ENCODE peak calls at places on chromosomes 3 and 15, in nine cellular contexts. M, C, O, E, L, R, A, Z and J are unnamed samples.

GRCh38 chr3:19474169-19474568 is 325.9 kb downstream of the KCNH8 start:
- DNase-seq in R (no peak), E (no peak), A (no peak), Z (no peak), C (no peak), M (no peak), L (no peak), O (no peak), J (no peak)

GRCh38 chr3:149388001-149388435 is 10.6 kb upstream of the TM4SF1 start:
- DNase-seq in O (no peak), E (no peak), L (peak; percentile 94), R (no peak), A (no peak), M (no peak), Z (no peak), C (no peak), J (no peak)

GRCh38 chr15:83053151-83053550 is 13.9 kb downstream of the BTBD1 start:
- DNase-seq in E (no peak), R (no peak), L (peak; percentile 68), M (no peak), A (no peak), Z (no peak), O (no peak), C (no peak), J (no peak)

GRCh38 chr3:115571413-115571812 is 51.9 kb upstream of the GAP43 start:
- DNase-seq in A (no peak), O (no peak), C (no peak), E (no peak), L (no peak), Z (no peak), R (no peak), M (no peak), J (no peak)

GRCh38 chr3:182735672-182736071 is 57.6 kb upstream of the ATP11B start:
- DNase-seq in C (no peak), L (no peak), Z (no peak), R (no peak), M (no peak), O (no peak), E (no peak), A (no peak), J (no peak)

GRCh38 chr3:14497321-14497720 is 42.8 kb downstream of the GRIP2 start:
- DNase-seq in A (no peak), L (no peak), E (no peak), R (peak; percentile 81), M (no peak), C (no peak), Z (no peak), O (peak; percentile 5), J (no peak)

GRCh38 chr3:20652249-20652648 is 466.2 kb upstream of the SGO1 start:
- DNase-seq in M (no peak), Z (no peak), R (no peak), E (no peak), O (no peak), L (no peak), A (no peak), C (no peak), J (no peak)

GRCh38 chr15:75693501-75694240 is 19.0 kb downstream of the CSPG4 start:
- DNase-seq in O (peak; percentile 37), M (no peak), A (no peak), E (no peak), L (peak; percentile 74), Z (no peak), R (no peak), C (no peak), J (no peak)

GRCh38 chr3:196141866-196142673 is 60.2 kb upstream of the TFRC start:
- DNase-seq in R (peak; percentile 53), O (no peak), L (no peak), Z (no peak), A (no peak), C (no peak), M (no peak), E (no peak), J (no peak)

GRCh38 chr3:122858373-122858772 is 63.5 kb downstream of the SLC49A4 start:
- DNase-seq in A (peak; percentile 15), Z (no peak), M (no peak), O (no peak), L (peak; percentile 63), C (no peak), R (no peak), E (no peak), J (no peak)

GRCh38 chr3:151037746-151038145 is 47.7 kb upstream of the MED12L start:
- DNase-seq in C (no peak), O (peak; percentile 70), R (no peak), M (no peak), E (no peak), Z (peak; percentile 6), L (peak; percentile 97), A (no peak), J (no peak)

GRCh38 chr15:76274226-76274625 is 37.0 kb downstream of the ETFA start:
- DNase-seq in A (no peak), O (no peak), L (peak; percentile 62), C (no peak), R (no peak), Z (no peak), M (no peak), E (no peak), J (no peak)

GRCh38 chr3:38031022-38031994 is 1.9 kb upstream of the PLCD1 start:
- DNase-seq in M (peak; percentile 80), Z (no peak), A (no peak), O (peak; percentile 63), C (no peak), E (no peak), L (peak; percentile 28), R (peak; percentile 56), J (no peak)

GRCh38 chr3:141489184-141489583 is 2.4 kb downstream of the RASA2 start:
- DNase-seq in R (no peak), Z (no peak), O (no peak), M (no peak), L (no peak), E (no peak), A (peak; percentile 66), C (no peak), J (no peak)
- H3K4me3 ChIP-seq in R (peak overlapping the region; percentile 85), Z (no peak overlapping the region), O (no peak overlapping the region), M (no peak overlapping the region), L (no peak overlapping the region), E (peak overlapping the region; percentile 59), A (no peak overlapping the region), C (no peak overlapping the region), J (no peak overlapping the region)

GRCh38 chr15:54127574-54127973 is 149.3 kb downstream of the UNC13C start:
- DNase-seq in R (no peak), A (no peak), O (no peak), E (no peak), Z (no peak), C (no peak), L (no peak), M (no peak), J (no peak)
- TF ChIP-seq CTCF in R (no peak), A (no peak), O (no peak), E (no peak), Z (no peak), C (no peak), L (no peak), M (no peak), J (no peak)

DNA sequence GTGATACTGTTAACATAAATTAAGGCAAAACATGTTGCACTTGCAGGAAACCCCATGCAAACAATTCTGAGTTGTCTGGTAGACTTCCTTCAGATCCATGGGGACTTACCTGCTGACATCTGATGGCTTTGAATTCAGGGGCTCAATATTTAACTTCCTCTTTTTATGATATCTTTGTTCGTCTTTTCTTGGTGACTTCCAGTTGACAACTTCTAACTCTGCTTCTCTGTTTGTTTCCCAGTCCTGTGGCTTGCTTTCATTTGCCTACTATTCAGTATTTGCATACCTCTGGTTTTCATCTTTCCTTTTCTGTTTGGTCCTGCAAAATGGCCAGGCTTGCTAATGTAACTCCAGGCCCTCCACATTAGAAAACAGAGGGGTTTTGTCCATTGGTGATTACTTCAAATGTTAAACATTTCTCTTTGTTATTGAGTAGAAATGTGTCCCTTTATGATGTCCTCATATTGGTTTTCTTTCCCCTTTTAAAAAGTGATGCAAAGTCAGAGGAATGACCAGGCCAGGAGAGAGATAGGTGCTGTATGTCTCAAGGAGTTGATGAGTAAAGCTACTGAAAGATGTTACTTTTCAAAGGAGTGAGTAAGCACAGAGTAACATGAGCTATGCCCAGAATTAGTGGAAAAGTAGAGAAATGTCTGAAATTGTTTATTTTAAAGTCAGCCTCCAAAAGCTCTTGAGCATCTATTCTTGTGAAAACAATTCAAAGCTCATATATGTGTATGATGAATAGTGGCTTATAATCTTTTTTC is 335.9 kb downstream of the LPP start:
- DNase-seq in Z (no peak), A (peak; percentile 13), M (no peak), O (no peak), C (no peak), E (no peak), R (no peak), L (peak; percentile 83), J (peak; percentile 1)
- H3K4me3 ChIP-seq in Z (no peak overlapping the region), A (no peak overlapping the region), M (no peak overlapping the region), O (no peak overlapping the region), C (no peak overlapping the region), E (no peak overlapping the region), R (no peak overlapping the region), L (no peak overlapping the region), J (no peak overlapping the region)

GRCh38 chr3:24713516-24713915 is 218.9 kb upstream of the THRB start:
- DNase-seq in O (no peak), L (no peak), R (no peak), Z (no peak), E (no peak), C (no peak), A (no peak), M (no peak), J (no peak)

GRCh38 chr3:24715171-24715792 is 220.6 kb upstream of the THRB start:
- DNase-seq in C (no peak), Z (no peak), E (no peak), O (no peak), M (no peak), L (no peak), A (no peak), R (no peak), J (no peak)

GRCh38 chr3:24704496-24704895 is 209.8 kb upstream of the THRB start:
- DNase-seq in E (no peak), M (no peak), R (no peak), A (no peak), O (no peak), C (no peak), L (peak; percentile 54), Z (no peak), J (no peak)

GRCh38 chr3:24709921-24710320 is 215.3 kb upstream of the THRB start:
- DNase-seq in Z (peak; percentile 9), A (no peak), L (no peak), O (no peak), M (no peak), C (no peak), E (no peak), R (no peak), J (no peak)
- TF ChIP-seq CTCF in Z (no peak), A (no peak), L (no peak), O (no peak), M (no peak), C (no peak), E (no peak), R (no peak), J (no peak)

GRCh38 chr15:48176097-48176496 is 2.0 kb downstream of the MYEF2 start:
- DNase-seq in Z (no peak), C (no peak), M (no peak), R (no peak), A (no peak), E (no peak), O (no peak), L (no peak), J (no peak)
- H3K4me3 ChIP-seq in Z (no peak overlapping the region), C (no peak overlapping the region), M (peak overlapping the region; percentile 89), R (peak overlapping the region; percentile 84), A (no peak overlapping the region), E (no peak overlapping the region), O (no peak overlapping the region), L (no peak overlapping the region), J (no peak overlapping the region)